ENCODE peak calls at places on chromosomes 2 and 18, in seven cellular contexts. O, D, Z, X, A, M and I are unnamed samples.

GRCh38 chr2:207073791-207074678 is 91.7 kb downstream of the KLF7 start:
- DNase-seq in O (no peak), D (no peak), Z (no peak), X (peak; percentile 14), A (no peak), M (no peak), I (no peak)

GRCh38 chr2:136146564-136146963 is 28.6 kb upstream of the CXCR4 start:
- DNase-seq in O (no peak), D (no peak), Z (no peak), X (no peak), A (no peak), M (no peak), I (no peak)

GRCh38 chr2:120524174-120524573 is 178.2 kb downstream of the INHBB start:
- DNase-seq in O (no peak), D (no peak), Z (no peak), X (no peak), A (no peak), M (no peak), I (no peak)

GRCh38 chr2:222561817-222562424 is 94.0 kb downstream of the FARSB start:
- DNase-seq in O (peak; percentile 58), D (no peak), Z (no peak), X (peak; percentile 20), A (no peak), M (peak; percentile 29), I (no peak)

GRCh38 chr2:17517481-17518211 is 594 bp downstream of the RAD51AP2 start:
- DNase-seq in O (peak; percentile 4), D (no peak), Z (no peak), X (no peak), A (no peak), M (no peak), I (no peak)

GRCh38 chr18:48797841-48798255 is 152.9 kb downstream of the SMAD7 start:
- DNase-seq in O (peak; percentile 0), D (no peak), Z (peak; percentile 57), X (no peak), A (no peak), M (no peak), I (no peak)

GRCh38 chr2:33354981-33355380 is 121.5 kb upstream of the RASGRP3 start:
- DNase-seq in O (no peak), D (peak; percentile 78), Z (no peak), X (peak; percentile 82), A (peak; percentile 92), M (no peak), I (no peak)

GRCh38 chr2:50723549-50723948 is 308.4 kb downstream of the NRXN1 start:
- DNase-seq in O (no peak), D (no peak), Z (no peak), X (no peak), A (no peak), M (no peak), I (no peak)

GRCh38 chr2:66539452-66539851 is 104.5 kb downstream of the MEIS1 start:
- DNase-seq in O (no peak), D (peak; percentile 4), Z (no peak), X (peak; percentile 96), A (no peak), M (no peak), I (no peak)

GRCh38 chr2:199458017-199458805 is 472 bp upstream of the SATB2 start:
- DNase-seq in O (peak; percentile 66), D (no peak), Z (no peak), X (peak; percentile 63), A (no peak), M (no peak), I (no peak)

GRCh38 chr2:20641123-20641985 is 9.5 kb downstream of the HS1BP3 start:
- DNase-seq in O (no peak), D (no peak), Z (no peak), X (peak; percentile 89), A (no peak), M (no peak), I (no peak)

GRCh38 chr2:186460465-186460864 is 25.6 kb upstream of the ZC3H15 start:
- DNase-seq in O (no peak), D (no peak), Z (no peak), X (peak; percentile 22), A (no peak), M (no peak), I (no peak)

GRCh38 chr2:207854484-207855386 is 85.0 kb upstream of the FZD5 start:
- DNase-seq in O (no peak), D (peak; percentile 24), Z (no peak), X (peak; percentile 95), A (no peak), M (no peak), I (no peak)

GRCh38 chr18:48036641-48037421 is 106.4 kb upstream of the SMAD2 start:
- DNase-seq in O (peak; percentile 40), D (no peak), Z (peak; percentile 74), X (no peak), A (no peak), M (no peak), I (no peak)

GRCh38 chr2:127421116-127421800 is 3.0 kb downstream of the PROC start:
- DNase-seq in O (no peak), D (no peak), Z (no peak), X (no peak), A (no peak), M (no peak), I (no peak)

GRCh38 chr2:168766600-168766999 is 35.8 kb upstream of the NOSTRIN start:
- DNase-seq in O (no peak), D (no peak), Z (no peak), X (no peak), A (no peak), M (no peak), I (no peak)

GRCh38 chr2:235740821-235741220 is 247.0 kb downstream of the AGAP1 start:
- DNase-seq in O (no peak), D (no peak), Z (no peak), X (no peak), A (no peak), M (no peak), I (no peak)

GRCh38 chr2:133674433-133675331 is 106.4 kb upstream of the NCKAP5 start:
- DNase-seq in O (peak; percentile 20), D (peak; percentile 67), Z (peak; percentile 84), X (peak; percentile 91), A (peak; percentile 73), M (no peak), I (peak; percentile 57)

GRCh38 chr2:221203138-221203537 is 369.0 kb downstream of the EPHA4 start:
- DNase-seq in O (no peak), D (no peak), Z (no peak), X (no peak), A (no peak), M (no peak), I (no peak)

GRCh38 chr18:13809025-13809384 is 14.9 kb upstream of the MC5R start:
- DNase-seq in O (no peak), D (no peak), Z (no peak), X (no peak), A (no peak), M (no peak), I (no peak)

GRCh38 chr2:160878622-160879021 is 281.6 kb upstream of the TANK start:
- DNase-seq in O (no peak), D (no peak), Z (no peak), X (no peak), A (no peak), M (no peak), I (no peak)

GRCh38 chr2:36695746-36696415 is 626 bp upstream of the VIT start:
- DNase-seq in O (no peak), D (peak; percentile 37), Z (no peak), X (peak; percentile 73), A (no peak), M (no peak), I (peak; percentile 73)
- TF ChIP-seq CTCF in O (no peak), D (peak; percentile 73), Z (no peak), X (peak; percentile 20), A (peak; percentile 60), M (peak; percentile 45), I (peak; percentile 83)

DNA sequence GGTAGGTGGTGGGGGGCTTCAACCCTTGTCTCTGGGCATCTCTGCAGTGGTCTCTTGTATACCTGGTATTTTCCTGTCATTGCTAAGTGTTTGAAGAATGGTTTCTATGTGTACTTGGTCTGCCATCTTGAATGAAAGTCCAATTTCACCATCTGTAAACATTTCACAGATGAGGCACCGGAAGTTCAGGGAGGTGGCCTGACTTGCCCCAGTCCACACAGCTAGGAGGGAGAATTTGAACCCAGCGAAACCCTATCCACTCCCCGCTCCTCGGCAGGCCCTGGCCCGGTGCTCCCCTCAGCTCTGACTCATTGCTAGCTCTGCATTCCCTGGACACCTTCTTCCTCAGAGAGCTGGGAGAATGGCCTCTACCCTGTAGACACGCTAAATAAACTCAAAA is 30.5 kb downstream of the ZAP70 start:
- DNase-seq in O (no peak), D (no peak), Z (peak; percentile 55), X (no peak), A (no peak), M (no peak), I (no peak)
- TF ChIP-seq CTCF in O (no peak), D (no peak), Z (no peak), X (no peak), A (no peak), M (no peak), I (no peak)

DNA sequence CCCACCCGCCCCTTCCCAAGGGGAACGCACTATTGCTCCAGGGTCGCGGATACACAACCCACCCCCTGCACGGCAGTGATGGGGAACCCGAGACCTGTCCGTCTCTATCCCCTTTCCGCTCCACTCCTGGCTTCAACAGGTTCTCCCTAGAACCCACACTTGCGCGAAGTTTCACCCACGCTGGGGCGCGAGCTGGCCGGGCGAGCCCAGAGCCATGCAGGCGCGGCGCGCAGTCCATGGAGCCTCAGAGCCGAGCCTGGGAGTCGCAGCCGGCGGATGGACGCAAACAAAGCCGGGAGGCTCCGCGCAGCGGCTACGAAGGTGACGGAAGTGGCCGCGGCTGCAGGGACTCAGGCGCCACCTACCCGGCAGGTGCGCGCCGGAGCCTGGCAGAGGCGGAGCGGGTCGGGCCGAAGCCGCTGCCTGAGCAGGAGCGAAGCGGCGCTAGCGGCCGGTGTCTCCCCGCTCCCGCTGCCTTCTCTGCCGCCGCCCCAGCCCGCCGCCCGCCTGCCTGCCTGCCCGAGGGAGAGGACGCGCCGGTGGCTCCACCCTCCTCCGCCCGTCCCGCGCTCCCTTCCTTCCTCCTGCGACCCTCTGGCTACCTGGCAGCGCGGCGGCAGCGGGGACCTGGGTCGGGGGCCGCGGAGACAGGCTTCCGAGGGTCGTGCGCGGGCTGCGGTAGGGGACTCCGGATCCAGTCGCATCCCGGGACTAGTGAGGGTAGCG is 14.0 kb downstream of the ALPG start:
- DNase-seq in O (peak; percentile 71), D (no peak), Z (peak; percentile 74), X (peak; percentile 11), A (no peak), M (no peak), I (no peak)
- TF ChIP-seq CTCF in O (no peak), D (no peak), Z (no peak), X (no peak), A (no peak), M (no peak), I (no peak)

GRCh38 chr18:68150976-68151375 is 563.9 kb downstream of the TMX3 start:
- DNase-seq in O (no peak), D (no peak), Z (no peak), X (no peak), A (no peak), M (no peak), I (no peak)

GRCh38 chr18:68148862-68149261 is 566.0 kb downstream of the TMX3 start:
- DNase-seq in O (no peak), D (no peak), Z (no peak), X (no peak), A (no peak), M (no peak), I (no peak)

GRCh38 chr18:68147728-68148127 is 567.2 kb downstream of the TMX3 start:
- DNase-seq in O (no peak), D (no peak), Z (no peak), X (peak; percentile 13), A (no peak), M (no peak), I (no peak)

GRCh38 chr18:68152770-68153169 is 562.1 kb downstream of the TMX3 start:
- DNase-seq in O (no peak), D (no peak), Z (no peak), X (no peak), A (no peak), M (peak; percentile 41), I (no peak)
- TF ChIP-seq CTCF in O (no peak), D (no peak), Z (no peak), X (no peak), A (no peak), M (peak; percentile 54), I (no peak)